ENCODE peak calls at places on chromosome 9, in ten cellular contexts. Q, L, J, S, Y, V, H, F, W and B are unnamed samples. For H4K20me1, the result is how much of the 10 kb centered on the place peaks cover.

GRCh38 chr9:93698140-93698908 is 121.9 kb downstream of the PHF2 start:
- DNase-seq in H (no peak), J (no peak), Q (no peak), F (no peak), W (no peak), Y (no peak), S (no peak), L (no peak), V (no peak), B (no peak)

GRCh38 chr9:128116104-128117083 is 11.1 kb downstream of the PTGES2 start:
- DNase-seq in W (no peak), L (no peak), Y (no peak), V (no peak), Q (no peak), S (no peak), F (no peak), J (no peak), H (no peak), B (no peak)

GRCh38 chr9:113528811-113529210 is 65.3 kb downstream of the RGS3 start:
- DNase-seq in V (no peak), W (no peak), L (no peak), F (no peak), Q (no peak), Y (no peak), S (no peak), J (no peak), H (no peak), B (no peak)

GRCh38 chr9:100350188-100350587 is 2.6 kb downstream of the TEX10 start:
- DNase-seq in V (no peak), J (no peak), S (no peak), L (peak), H (no peak), Q (no peak), Y (no peak), W (no peak), F (no peak), B (no peak)

GRCh38 chr9:38228331-38229122 is 159.5 kb upstream of the SHB start:
- DNase-seq in H (peak), V (no peak), J (no peak), Y (no peak), F (no peak), W (no peak), S (no peak), L (no peak), Q (peak), B (no peak)

GRCh38 chr9:138017200-138017599 is 139.6 kb downstream of the CACNA1B start:
- DNase-seq in H (no peak), J (no peak), L (no peak), S (no peak), Q (no peak), W (no peak), Y (no peak), V (no peak), F (no peak), B (no peak)

GRCh38 chr9:69186841-69187611 is 12.9 kb downstream of the TJP2 start:
- DNase-seq in Q (no peak), L (peak), J (peak), V (peak), S (no peak), W (no peak), Y (no peak), H (peak), F (peak), B (no peak)

GRCh38 chr9:115882911-115883310 is 270.7 kb upstream of the PAPPA start:
- DNase-seq in J (peak), W (no peak), Q (no peak), F (no peak), V (no peak), L (peak), S (no peak), H (peak), Y (no peak), B (no peak)

GRCh38 chr9:132069046-132069898 is 10.4 kb downstream of the MED27 start:
- DNase-seq in F (peak), Y (no peak), H (peak), W (no peak), J (peak), V (no peak), S (no peak), L (peak), Q (no peak), B (no peak)

GRCh38 chr9:135826188-135826545 is 81.2 kb downstream of the CAMSAP1 start:
- DNase-seq in H (no peak), L (no peak), Q (no peak), J (no peak), W (no peak), F (no peak), Y (no peak), V (no peak), S (no peak), B (no peak)
- H4K20me1 ChIP-seq in H (under half), L (under half), Q (under half), J (under half), W (under half), F (under half), Y (under half), V (under half), S (under half), B (under half)

GRCh38 chr9:130499804-130500263 is 55.1 kb downstream of the ASS1 start:
- DNase-seq in S (peak), J (no peak), V (no peak), Q (peak), L (no peak), W (no peak), Y (peak), H (no peak), F (peak), B (no peak)

GRCh38 chr9:130495067-130495466 is 50.3 kb downstream of the ASS1 start:
- DNase-seq in S (no peak), W (no peak), F (no peak), J (no peak), Q (no peak), L (no peak), H (no peak), V (no peak), Y (no peak), B (no peak)

GRCh38 chr9:130498298-130498917 is 53.6 kb downstream of the ASS1 start:
- DNase-seq in S (peak), H (no peak), V (no peak), L (peak), F (no peak), Y (no peak), Q (peak), W (no peak), J (no peak), B (no peak)

GRCh38 chr9:130498918-130499698 is 54.3 kb downstream of the ASS1 start:
- DNase-seq in V (no peak), J (no peak), W (no peak), Q (peak), F (no peak), H (no peak), L (no peak), Y (no peak), S (peak), B (no peak)

DNA sequence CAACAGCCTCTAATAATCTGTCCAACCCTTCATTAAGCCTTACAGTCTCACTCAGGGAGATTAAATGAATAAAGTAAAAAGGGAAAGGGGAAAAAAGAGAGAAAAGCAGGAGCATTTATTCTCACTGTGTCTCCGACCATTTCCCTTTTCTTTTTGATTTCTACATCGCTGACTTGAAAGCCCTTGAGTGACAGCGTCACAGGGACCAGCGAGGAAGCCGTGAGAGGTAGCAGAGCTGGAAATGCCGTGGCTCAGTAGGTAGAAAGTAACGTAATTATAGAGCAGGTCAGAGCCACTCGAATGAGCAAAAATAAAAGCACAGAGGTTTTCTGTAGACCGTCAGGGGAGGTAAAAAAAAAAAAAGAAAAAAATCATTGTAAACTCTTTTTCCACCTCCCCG is 52.4 kb downstream of the ASS1 start:
- DNase-seq in H (no peak), J (no peak), Y (no peak), Q (no peak), F (no peak), V (no peak), L (no peak), S (no peak), W (no peak), B (peak)
- H2AFZ ChIP-seq in H (no peak), J (no peak), Y (no peak), Q (no peak), F (no peak), V (no peak), L (no peak), S (no peak), W (no peak), B (no peak)

DNA sequence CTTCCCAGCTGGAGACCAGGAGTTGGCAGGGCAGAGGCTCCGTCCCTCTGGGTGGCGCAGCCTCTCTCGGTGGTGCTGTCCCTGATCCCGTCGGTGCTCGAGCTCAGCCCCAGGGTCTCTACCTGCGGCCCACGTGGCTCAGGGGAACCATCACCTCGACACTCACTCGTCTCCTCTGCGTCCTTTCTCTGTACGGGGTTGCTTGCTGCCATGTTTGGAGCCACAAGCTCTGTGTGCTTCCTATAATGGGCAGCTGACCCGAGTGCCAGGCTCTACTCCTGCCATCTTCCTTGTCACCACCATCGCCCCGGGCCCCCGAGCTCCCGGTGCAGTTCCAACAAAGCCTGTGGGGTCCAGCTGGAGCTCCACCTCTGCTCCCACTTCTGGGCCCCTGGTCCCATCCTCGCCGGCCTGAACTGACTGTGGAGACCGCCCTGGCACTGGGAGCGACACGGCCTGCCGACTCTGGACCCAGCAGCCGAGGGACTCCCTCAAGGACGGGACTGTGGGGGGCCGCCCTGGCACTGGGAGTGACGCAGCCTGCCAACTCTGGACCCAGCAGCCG is 5.0 kb downstream of the FBXW5 start:
- DNase-seq in Y (no peak), W (no peak), L (no peak), S (no peak), V (no peak), F (no peak), J (no peak), Q (no peak), H (no peak), B (no peak)
- H4K20me1 ChIP-seq in Y (under half), W (under half), L (under half), S (under half), V (under half), F (under half), J (under half), Q (under half), H (under half), B (under half)

DNA sequence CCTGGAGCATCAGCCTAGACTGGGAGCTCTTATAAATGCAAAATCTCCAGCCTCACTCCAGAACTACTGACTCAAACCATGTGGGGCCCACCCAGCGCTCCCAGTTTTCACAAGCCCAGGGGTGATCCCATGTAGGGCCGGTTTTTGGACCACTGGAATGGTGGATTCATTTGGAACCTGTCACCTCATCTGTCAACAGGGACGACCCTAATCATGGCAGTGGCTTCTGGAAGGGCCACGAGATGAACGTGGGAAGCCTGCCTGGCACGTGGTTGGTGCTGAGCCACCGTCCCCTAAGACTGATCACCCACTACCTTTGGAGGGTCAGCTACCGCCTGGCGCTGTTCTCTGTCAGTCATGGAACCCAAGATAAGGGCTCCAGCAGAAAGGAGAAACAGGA is 16.9 kb upstream of the PHF19 start:
- DNase-seq in Q (no peak), F (no peak), H (no peak), S (no peak), W (no peak), L (no peak), Y (no peak), V (no peak), J (no peak), B (no peak)
- H2AFZ ChIP-seq in Q (no peak), F (no peak), H (no peak), S (no peak), W (peak), L (peak), Y (no peak), V (peak), J (no peak), B (peak)

GRCh38 chr9:136370037-136370436 is 3.4 kb downstream of the CARD9 start:
- DNase-seq in H (no peak), V (no peak), L (no peak), S (no peak), W (no peak), F (no peak), J (no peak), Y (no peak), Q (no peak), B (no peak)

GRCh38 chr9:136367296-136368145 is 4.0 kb upstream of the DNLZ start:
- DNase-seq in H (no peak), J (no peak), F (no peak), L (no peak), Y (no peak), W (no peak), V (no peak), S (no peak), Q (no peak), B (no peak)

GRCh38 chr9:136365775-136366223 is 2.3 kb upstream of the DNLZ start:
- DNase-seq in F (no peak), Y (no peak), V (no peak), W (no peak), J (no peak), Q (no peak), S (no peak), H (no peak), L (no peak), B (no peak)

GRCh38 chr9:136366826-136367225 is 3.3 kb upstream of the DNLZ start:
- DNase-seq in L (no peak), F (no peak), W (no peak), H (no peak), S (no peak), Y (no peak), V (no peak), J (no peak), Q (no peak), B (no peak)

GRCh38 chr9:136368190-136368589 is 4.6 kb upstream of the DNLZ start:
- DNase-seq in L (no peak), V (no peak), S (no peak), F (no peak), H (no peak), Q (no peak), Y (no peak), J (no peak), W (no peak), B (no peak)
- H4K20me1 ChIP-seq in L (under half), V (under half), S (under half), F (under half), H (under half), Q (under half), Y (under half), J (under half), W (under half), B (under half)

GRCh38 chr9:88746029-88746743 is 211.2 kb downstream of the NXNL2 start:
- DNase-seq in W (no peak), Q (peak), V (no peak), F (peak), J (peak), L (peak), H (peak), S (no peak), Y (no peak), B (no peak)
- H2AFZ ChIP-seq in W (peak), Q (peak), V (peak), F (peak), J (peak), L (no peak), H (no peak), S (no peak), Y (no peak), B (peak)